ENCODE peak calls at places on chromosomes 16 and 17, in seven cellular contexts. R, W, V, O, G, I and T are unnamed samples.

GRCh38 chr17:80738987-80739730 is 194.5 kb downstream of the RPTOR start:
- DNase-seq in O (peak), V (no peak), R (no peak), G (no peak), W (no peak), I (no peak), T (no peak)

GRCh38 chr16:66740533-66740932 is 10.9 kb downstream of the DYNC1LI2 start:
- DNase-seq in W (no peak), G (no peak), V (peak), R (no peak), O (no peak), I (no peak), T (peak)

GRCh38 chr17:39186481-39187002 is 10.9 kb downstream of the CACNB1 start:
- DNase-seq in O (no peak), R (no peak), W (peak), G (no peak), I (no peak), V (no peak), T (no peak)

GRCh38 chr17:68705331-68706166 is 104.4 kb upstream of the FAM20A start:
- DNase-seq in G (peak), I (no peak), W (no peak), V (no peak), R (no peak), O (no peak), T (peak)

GRCh38 chr17:45361451-45361850 is 44.6 kb upstream of the MAP3K14 start:
- DNase-seq in R (no peak), I (no peak), G (no peak), W (no peak), O (no peak), V (no peak), T (no peak)

GRCh38 chr17:51044964-51045363 is 75.7 kb downstream of the SPAG9 start:
- DNase-seq in V (no peak), O (no peak), W (peak), I (no peak), G (peak), R (no peak), T (no peak)

GRCh38 chr16:23482778-23483177 is 27.5 kb downstream of the GGA2 start:
- DNase-seq in R (no peak), V (no peak), I (no peak), O (peak), W (no peak), G (no peak), T (no peak)

GRCh38 chr16:1929105-1929504 is 10.9 kb upstream of the HS3ST6 start:
- DNase-seq in O (no peak), V (peak), I (peak), W (peak), R (no peak), G (peak), T (no peak)

GRCh38 chr16:50821586-50821985 is 79.7 kb downstream of the CYLD start:
- DNase-seq in R (no peak), V (peak), G (no peak), W (no peak), I (no peak), O (no peak), T (peak)

GRCh38 chr16:19177111-19177747 is 9.2 kb downstream of the SYT17 start:
- DNase-seq in R (no peak), W (no peak), I (no peak), V (peak), G (no peak), O (no peak), T (peak)

GRCh38 chr16:1973461-1974156 is 1.8 kb downstream of the TBL3 start:
- DNase-seq in R (no peak), W (no peak), O (no peak), V (no peak), G (no peak), I (no peak), T (no peak)

GRCh38 chr16:86372193-86372592 is 138.1 kb upstream of the FOXF1 start:
- DNase-seq in W (no peak), R (no peak), G (no peak), O (no peak), I (no peak), V (no peak), T (no peak)